ENCODE peak calls at places on chromosomes 11 and 22, in ten cellular contexts. F, H, S, W, L, A, G, E, Q and D are unnamed samples.

GRCh38 chr11:2103666-2104523 is 35.3 kb downstream of the IGF2 start:
- DNase-seq in F (no peak), H (no peak), S (no peak), W (no peak), L (no peak), A (no peak), G (no peak), E (no peak), Q (no peak), D (no peak)

GRCh38 chr11:44681698-44682097 is 45.1 kb upstream of the TSPAN18 start:
- DNase-seq in F (no peak), H (peak; percentile 62), S (no peak), W (peak; percentile 70), L (no peak), A (no peak), G (peak; percentile 64), E (no peak), Q (peak; percentile 65), D (no peak)

GRCh38 chr22:32364210-32364609 is 6.5 kb downstream of the RFPL3 start:
- DNase-seq in F (no peak), H (no peak), S (no peak), W (no peak), L (no peak), A (no peak), G (no peak), E (no peak), Q (no peak), D (no peak)

GRCh38 chr22:20576445-20576816 is 69.0 kb downstream of the MED15 start:
- DNase-seq in F (no peak), H (peak; percentile 49), S (no peak), W (no peak), L (no peak), A (no peak), G (no peak), E (no peak), Q (no peak), D (no peak)

GRCh38 chr11:46315783-46316563 is 31.3 kb upstream of the DGKZ start:
- DNase-seq in F (no peak), H (peak; percentile 75), S (no peak), W (no peak), L (no peak), A (no peak), G (no peak), E (no peak), Q (peak; percentile 26), D (no peak)

GRCh38 chr11:121344824-121345223 is 52.3 kb downstream of the SC5D start:
- DNase-seq in F (no peak), H (no peak), S (no peak), W (no peak), L (no peak), A (no peak), G (no peak), E (no peak), Q (no peak), D (no peak)

GRCh38 chr11:129866328-129866727 is 29.1 kb downstream of the NFRKB start:
- DNase-seq in F (peak; percentile 43), H (no peak), S (no peak), W (no peak), L (peak; percentile 46), A (no peak), G (no peak), E (no peak), Q (no peak), D (no peak)

GRCh38 chr22:39926175-39927152 is 25.6 kb downstream of the GRAP2 start:
- DNase-seq in F (no peak), H (no peak), S (no peak), W (no peak), L (peak; percentile 28), A (no peak), G (no peak), E (no peak), Q (no peak), D (peak; percentile 68)

GRCh38 chr22:45550416-45550815 is 47.7 kb downstream of the FBLN1 start:
- DNase-seq in F (no peak), H (no peak), S (no peak), W (no peak), L (peak; percentile 3), A (no peak), G (no peak), E (no peak), Q (no peak), D (no peak)

GRCh38 chr22:45549739-45550138 is 47.1 kb downstream of the FBLN1 start:
- DNase-seq in F (no peak), H (no peak), S (no peak), W (no peak), L (peak; percentile 13), A (no peak), G (no peak), E (no peak), Q (no peak), D (no peak)

GRCh38 chr22:45548441-45548840 is 45.8 kb downstream of the FBLN1 start:
- DNase-seq in F (no peak), H (no peak), S (no peak), W (no peak), L (peak; percentile 3), A (no peak), G (no peak), E (no peak), Q (no peak), D (no peak)

GRCh38 chr22:45550891-45551290 is 48.2 kb downstream of the FBLN1 start:
- DNase-seq in F (no peak), H (no peak), S (no peak), W (no peak), L (no peak), A (no peak), G (no peak), E (no peak), Q (no peak), D (no peak)

GRCh38 chr22:45548991-45549736 is 46.5 kb downstream of the FBLN1 start:
- DNase-seq in F (peak; percentile 14), H (no peak), S (no peak), W (peak; percentile 92), L (peak; percentile 82), A (no peak), G (peak; percentile 94), E (peak; percentile 90), Q (peak; percentile 89), D (no peak)
- TF ChIP-seq CTCF in F (peak; percentile 33), H (no peak), S (no peak), W (peak; percentile 75), L (peak; percentile 42), A (no peak), G (peak; percentile 74), E (peak; percentile 61), Q (peak; percentile 44), D (peak; percentile 9)

GRCh38 chr11:3827434-3828186 is 13.1 kb downstream of the RHOG start:
- DNase-seq in F (no peak), H (no peak), S (no peak), W (no peak), L (no peak), A (no peak), G (no peak), E (no peak), Q (no peak), D (no peak)
- H3K4me1 ChIP-seq in F (peaks cover 19% of the 10 kb centered on the region), H (peaks cover 24% of the 10 kb centered on the region), S (no peaks in the 10 kb centered on the region), W (no peaks in the 10 kb centered on the region), L (no peaks in the 10 kb centered on the region), A (peaks cover 34% of the 10 kb centered on the region), G (peaks cover 4% of the 10 kb centered on the region), E (peaks cover 6% of the 10 kb centered on the region), Q (peaks cover 13% of the 10 kb centered on the region), D (peaks cover 5% of the 10 kb centered on the region)

GRCh38 chr11:106410902-106411301 is 333.4 kb downstream of the AASDHPPT start:
- DNase-seq in F (no peak), H (no peak), S (no peak), W (no peak), L (no peak), A (no peak), G (no peak), E (no peak), Q (no peak), D (no peak)

GRCh38 chr11:106420048-106420665 is 342.7 kb downstream of the AASDHPPT start:
- DNase-seq in F (no peak), H (no peak), S (no peak), W (peak; percentile 13), L (no peak), A (no peak), G (no peak), E (no peak), Q (peak; percentile 28), D (no peak)

GRCh38 chr11:106413222-106413621 is 335.8 kb downstream of the AASDHPPT start:
- DNase-seq in F (no peak), H (no peak), S (no peak), W (no peak), L (no peak), A (no peak), G (no peak), E (no peak), Q (no peak), D (no peak)

GRCh38 chr11:106418786-106419185 is 341.3 kb downstream of the AASDHPPT start:
- DNase-seq in F (no peak), H (no peak), S (no peak), W (peak; percentile 8), L (no peak), A (no peak), G (no peak), E (no peak), Q (no peak), D (no peak)

DNA sequence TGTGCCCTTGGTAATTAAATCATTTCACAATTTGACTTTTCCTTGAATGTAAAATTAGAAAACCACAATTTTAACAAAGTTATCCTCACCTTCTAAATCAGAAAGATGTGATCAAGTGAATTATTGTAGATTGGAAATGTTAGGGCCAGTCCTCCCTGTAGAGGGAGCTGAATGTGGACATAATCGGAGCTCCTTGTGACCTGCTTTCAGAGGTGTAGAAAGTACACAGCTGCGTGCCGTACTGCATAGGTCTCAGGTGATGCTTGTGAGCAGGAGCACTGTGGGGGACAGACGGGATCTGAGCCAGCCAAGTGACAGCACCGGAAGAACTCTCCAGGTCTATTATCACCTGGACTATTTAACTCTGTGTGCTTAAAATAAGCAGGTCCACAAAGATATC is 338.0 kb downstream of the AASDHPPT start:
- DNase-seq in F (no peak), H (no peak), S (no peak), W (no peak), L (peak; percentile 42), A (no peak), G (no peak), E (no peak), Q (no peak), D (no peak)
- TF ChIP-seq CTCF in F (peak; percentile 23), H (no peak), S (no peak), W (no peak), L (peak; percentile 36), A (no peak), G (no peak), E (no peak), Q (no peak), D (no peak)

GRCh38 chr22:46073683-46074504 is 76.4 kb upstream of the PPARA start:
- DNase-seq in F (no peak), H (peak; percentile 88), S (peak; percentile 37), W (peak; percentile 27), L (no peak), A (no peak), G (peak; percentile 42), E (no peak), Q (peak; percentile 59), D (peak; percentile 63)

GRCh38 chr22:46074771-46075551 is 75.4 kb upstream of the PPARA start:
- DNase-seq in F (no peak), H (peak; percentile 61), S (peak; percentile 22), W (no peak), L (no peak), A (no peak), G (no peak), E (no peak), Q (no peak), D (peak; percentile 56)

GRCh38 chr22:46077669-46078099 is 72.6 kb upstream of the PPARA start:
- DNase-seq in F (no peak), H (peak; percentile 54), S (peak; percentile 23), W (peak; percentile 66), L (no peak), A (no peak), G (no peak), E (no peak), Q (no peak), D (no peak)

GRCh38 chr22:46076651-46077339 is 73.5 kb upstream of the PPARA start:
- DNase-seq in F (no peak), H (peak; percentile 66), S (peak; percentile 54), W (peak; percentile 86), L (no peak), A (no peak), G (peak; percentile 37), E (no peak), Q (peak; percentile 65), D (no peak)

DNA sequence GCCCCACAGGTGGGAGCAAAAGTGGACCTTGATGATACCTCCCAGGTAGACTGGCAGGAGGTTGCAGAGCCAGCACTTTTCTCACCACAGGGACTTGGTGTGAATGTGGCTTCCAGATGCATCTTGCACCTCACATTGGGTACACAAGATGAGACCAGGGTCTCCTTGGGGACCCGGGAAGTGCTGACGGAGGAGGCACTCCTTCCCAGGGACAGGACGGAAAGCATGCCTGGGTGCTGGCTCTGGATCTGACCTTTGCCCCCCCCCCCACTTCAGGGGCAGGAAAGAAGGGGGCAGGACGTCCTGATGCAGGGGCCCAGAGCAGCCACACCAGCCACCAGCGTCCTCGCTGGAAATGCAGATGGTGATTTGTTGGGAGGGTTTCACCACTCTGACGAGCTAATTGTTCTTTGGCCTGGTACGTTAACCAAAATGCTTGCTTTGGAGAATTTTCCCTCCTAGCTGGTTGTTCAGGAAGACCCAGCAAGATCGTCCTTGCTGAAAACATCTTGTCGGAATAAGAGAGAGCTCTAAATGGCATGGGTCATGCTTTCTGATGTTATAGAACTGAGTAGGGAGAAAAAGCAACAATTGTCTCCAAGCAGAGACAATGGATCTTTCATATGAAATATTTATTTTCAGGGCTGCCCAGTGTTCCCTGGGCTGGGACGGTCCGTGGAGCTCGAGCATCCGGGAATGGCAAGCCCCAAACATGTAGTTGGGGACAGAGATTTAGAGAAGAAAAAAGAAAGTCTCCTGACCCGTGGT is 74.4 kb upstream of the PPARA start:
- DNase-seq in F (no peak), H (peak; percentile 54), S (peak; percentile 21), W (no peak), L (no peak), A (no peak), G (no peak), E (no peak), Q (no peak), D (peak; percentile 31)
- H3K4me1 ChIP-seq in F (no peaks in the 10 kb centered on the region), H (peaks cover 63% of the 10 kb centered on the region), S (no peaks in the 10 kb centered on the region), W (peaks cover 11% of the 10 kb centered on the region), L (peaks cover 15% of the 10 kb centered on the region), A (peaks cover 16% of the 10 kb centered on the region), G (peaks cover 46% of the 10 kb centered on the region), E (peaks cover 29% of the 10 kb centered on the region), Q (no peaks in the 10 kb centered on the region), D (peaks cover 29% of the 10 kb centered on the region)